ENCODE peak calls at places on chromosomes 12 and 14, in four cellular contexts. O is nucleus accumbens, J is RPMI8226, E is GM23248. F is an unnamed sample.

GRCh38 chr14:101202627-101203404 is 299.3 kb upstream of the RTL1 start:
- DNase-seq in O (no peak), J (no peak), E (no peak), F (no peak)

GRCh38 chr12:1793426-1794210 is 26.7 kb upstream of the LRTM2 start:
- DNase-seq in O (no peak), J (no peak), E (no peak), F (no peak)

GRCh38 chr12:18747960-18748359 is 10.0 kb downstream of the CAPZA3 start:
- DNase-seq in J (no peak), E (peak), O (no peak), F (no peak)

GRCh38 chr12:117076410-117077372 is 22.5 kb downstream of the TESC start:
- DNase-seq in O (no peak), J (peak), E (no peak), F (no peak)

GRCh38 chr12:50188875-50189575 is 21.9 kb upstream of the CERS5 start:
- DNase-seq in E (no peak), J (peak), O (no peak), F (no peak)

GRCh38 chr12:108912361-108912760 is 32.5 kb downstream of the DAO start:
- DNase-seq in J (no peak), E (no peak), O (no peak), F (no peak)

GRCh38 chr14:78182722-78183121 is 12.5 kb downstream of the NRXN3 start:
- DNase-seq in J (no peak), E (no peak), O (no peak), F (no peak)

GRCh38 chr12:123905319-123905925 is 67.2 kb downstream of the CCDC92 start:
- DNase-seq in J (peak), O (peak), E (peak), F (peak)

GRCh38 chr12:56267443-56268071 is 815 bp downstream of the COQ10A start:
- DNase-seq in J (peak), E (peak), O (no peak), F (no peak)

GRCh38 chr14:20799955-20800544 is 2.6 kb downstream of the RNASE1 start:
- DNase-seq in E (no peak), J (peak), O (peak), F (peak)

GRCh38 chr14:72928872-72929271 is 2.6 kb downstream of the DCAF4 start:
- DNase-seq in E (no peak), O (no peak), J (no peak), F (no peak)

GRCh38 chr14:31025335-31026075 is at the start of gene AP4S1:
- DNase-seq in E (peak), J (peak), O (peak), F (peak)

GRCh38 chr14:101066826-101067508 is 163.4 kb upstream of the RTL1 start:
- DNase-seq in O (no peak), E (no peak), J (no peak), F (no peak)

GRCh38 chr12:78037707-78038106 is 207.0 kb downstream of the NAV3 start:
- DNase-seq in J (no peak), O (no peak), E (no peak), F (no peak)

GRCh38 chr12:48969847-48970701 is 1.5 kb downstream of the WNT10B start:
- DNase-seq in E (peak), J (no peak), O (no peak), F (no peak)

GRCh38 chr14:67973415-67973814 is 153.8 kb downstream of the RAD51B start:
- DNase-seq in E (no peak), J (no peak), O (no peak), F (no peak)

GRCh38 chr12:46219892-46220655 is 48.8 kb downstream of the SLC38A1 start:
- DNase-seq in O (no peak), E (peak), J (peak), F (no peak)

GRCh38 chr14:91323031-91323430 is 78.5 kb upstream of the GPR68 start:
- DNase-seq in O (no peak), J (no peak), E (no peak), F (no peak)

GRCh38 chr12:49040364-49040855 is 20.2 kb downstream of the KMT2D start:
- DNase-seq in O (no peak), E (no peak), J (no peak), F (no peak)

GRCh38 chr14:32331227-32331597 is 2.1 kb downstream of the AKAP6 start:
- DNase-seq in J (no peak), O (no peak), E (no peak), F (no peak)

GRCh38 chr14:25111061-25111601 is 61.2 kb upstream of the STXBP6 start:
- DNase-seq in O (no peak), J (no peak), E (peak), F (no peak)

F was measured in putamen.